ENCODE peak calls at places on chromosomes 7 and 10, in four cellular contexts. I is OCI-LY7, R is tibial artery, O is fibroblast of lung. Y is an unnamed sample.

GRCh38 chr7:148914208-148914777 is 30.2 kb upstream of the EZH2 start:
- DNase-seq in I (no peak), R (no peak), O (peak), Y (peak)

GRCh38 chr7:41047789-41048191 is 655.1 kb downstream of the INHBA start:
- DNase-seq in R (no peak), I (no peak), O (peak), Y (peak)

GRCh38 chr10:33334170-33334838 is at the start of gene NRP1:
- DNase-seq in O (no peak), R (peak), I (no peak), Y (no peak)

GRCh38 chr10:66552331-66552730 is 373.5 kb upstream of the LRRTM3 start:
- DNase-seq in I (no peak), O (no peak), R (no peak), Y (no peak)

GRCh38 chr10:43077421-43078171 is 727 bp downstream of the RET start:
- DNase-seq in R (no peak), I (no peak), O (no peak), Y (no peak)

GRCh38 chr10:48798486-48799254 is 114.0 kb downstream of the WDFY4 start:
- DNase-seq in R (no peak), O (no peak), I (no peak), Y (peak)

GRCh38 chr10:77590344-77591237 is 47.0 kb downstream of the KCNMA1 start:
- DNase-seq in R (peak), O (no peak), I (no peak), Y (no peak)

GRCh38 chr7:34991938-34992840 is 45.1 kb downstream of the DPY19L1 start:
- DNase-seq in O (peak), R (no peak), I (no peak), Y (peak)

GRCh38 chr7:63900394-63901203 is 98.0 kb upstream of the ZNF722 start:
- DNase-seq in O (no peak), I (no peak), R (peak), Y (peak)

GRCh38 chr7:128202287-128202957 is 38.7 kb upstream of the LEP start:
- DNase-seq in O (no peak), I (no peak), R (no peak), Y (no peak)

GRCh38 chr7:97166308-97166707 is 48.8 kb downstream of the SDHAF3 start:
- DNase-seq in I (no peak), R (no peak), O (no peak), Y (no peak)

GRCh38 chr7:87152897-87153641 is 816 bp downstream of the DMTF1 start:
- DNase-seq in O (peak), I (peak), R (peak), Y (peak)

GRCh38 chr10:127600479-127600878 is 51.4 kb downstream of the NPS start:
- DNase-seq in I (no peak), O (no peak), R (no peak), Y (no peak)

GRCh38 chr7:22653981-22654380 is 73.0 kb upstream of the IL6 start:
- DNase-seq in O (no peak), R (no peak), I (no peak), Y (no peak)

GRCh38 chr10:78664929-78665525 is 403.7 kb upstream of the ZMIZ1 start:
- DNase-seq in I (peak), O (peak), R (no peak), Y (peak)

GRCh38 chr7:45145881-45146280 is 11.7 kb upstream of the RAMP3 start:
- DNase-seq in R (no peak), I (no peak), O (no peak), Y (no peak)

GRCh38 chr7:43583424-43584199 is 704 bp downstream of the STK17A start:
- DNase-seq in R (peak), I (peak), O (peak), Y (peak)

GRCh38 chr7:138559448-138559847 is 99.4 kb downstream of the TRIM24 start:
- DNase-seq in R (no peak), I (no peak), O (no peak), Y (no peak)

GRCh38 chr7:42931447-42931833 is 534 bp downstream of the PSMA2 start:
- DNase-seq in R (no peak), O (no peak), I (peak), Y (no peak)

GRCh38 chr7:129845178-129845971 is 107.4 kb downstream of the UBE2H start:
- DNase-seq in O (peak), I (no peak), R (no peak), Y (peak)

GRCh38 chr10:34666008-34666700 is 148.9 kb downstream of the PARD3 start:
- DNase-seq in I (peak), O (peak), R (peak), Y (peak)

GRCh38 chr7:30510124-30511074 is 5.8 kb upstream of the GGCT start:
- DNase-seq in I (peak), O (peak), R (peak), Y (peak)

GRCh38 chr10:109963439-109963838 is 40.1 kb upstream of the XPNPEP1 start:
- DNase-seq in O (peak), I (no peak), R (no peak), Y (peak)

GRCh38 chr7:130490888-130491771 is 755 bp upstream of the MEST start:
- DNase-seq in I (no peak), R (no peak), O (peak), Y (no peak)

GRCh38 chr10:8052344-8052969 is 2.0 kb upstream of the GATA3 start:
- DNase-seq in R (no peak), I (no peak), O (peak), Y (no peak)

GRCh38 chr10:36538945-36539586 is 586.3 kb upstream of the ANKRD30A start:
- DNase-seq in O (peak), R (no peak), I (no peak), Y (peak)

GRCh38 chr7:98870071-98870651 is 347 bp upstream of the TMEM130 start:
- DNase-seq in I (peak), R (peak), O (peak), Y (peak)

GRCh38 chr10:94403823-94404228 is 1.5 kb downstream of the TBC1D12 start:
- DNase-seq in I (no peak), R (no peak), O (peak), Y (no peak)
- H3K4me3 ChIP-seq in I (peak), R (peak), O (peak), Y (peak)

GRCh38 chr7:69213882-69214281 is 384.4 kb upstream of the AUTS2 start:
- DNase-seq in I (no peak), R (no peak), O (no peak), Y (peak)

GRCh38 chr7:69211336-69211735 is 386.9 kb upstream of the AUTS2 start:
- DNase-seq in I (no peak), O (no peak), R (no peak), Y (no peak)

GRCh38 chr7:69208848-69209247 is 389.4 kb upstream of the AUTS2 start:
- DNase-seq in R (no peak), O (no peak), I (peak), Y (no peak)

GRCh38 chr7:69211739-69212138 is 386.5 kb upstream of the AUTS2 start:
- DNase-seq in R (no peak), I (peak), O (no peak), Y (no peak)
- TF ChIP-seq CTCF in R (no peak), I (peak), O (no peak), Y (no peak)

GRCh38 chr10:122306282-122306681 is 35.2 kb downstream of the BTBD16 start:
- DNase-seq in I (peak), R (no peak), O (no peak), Y (no peak)

GRCh38 chr10:122310311-122311050 is 39.4 kb downstream of the BTBD16 start:
- DNase-seq in I (no peak), R (no peak), O (no peak), Y (no peak)

GRCh38 chr10:122306744-122307143 is 35.6 kb downstream of the BTBD16 start:
- DNase-seq in I (no peak), O (no peak), R (no peak), Y (no peak)

GRCh38 chr10:122307669-122308486 is 36.8 kb downstream of the BTBD16 start:
- DNase-seq in O (peak), I (peak), R (peak), Y (peak)

DNA sequence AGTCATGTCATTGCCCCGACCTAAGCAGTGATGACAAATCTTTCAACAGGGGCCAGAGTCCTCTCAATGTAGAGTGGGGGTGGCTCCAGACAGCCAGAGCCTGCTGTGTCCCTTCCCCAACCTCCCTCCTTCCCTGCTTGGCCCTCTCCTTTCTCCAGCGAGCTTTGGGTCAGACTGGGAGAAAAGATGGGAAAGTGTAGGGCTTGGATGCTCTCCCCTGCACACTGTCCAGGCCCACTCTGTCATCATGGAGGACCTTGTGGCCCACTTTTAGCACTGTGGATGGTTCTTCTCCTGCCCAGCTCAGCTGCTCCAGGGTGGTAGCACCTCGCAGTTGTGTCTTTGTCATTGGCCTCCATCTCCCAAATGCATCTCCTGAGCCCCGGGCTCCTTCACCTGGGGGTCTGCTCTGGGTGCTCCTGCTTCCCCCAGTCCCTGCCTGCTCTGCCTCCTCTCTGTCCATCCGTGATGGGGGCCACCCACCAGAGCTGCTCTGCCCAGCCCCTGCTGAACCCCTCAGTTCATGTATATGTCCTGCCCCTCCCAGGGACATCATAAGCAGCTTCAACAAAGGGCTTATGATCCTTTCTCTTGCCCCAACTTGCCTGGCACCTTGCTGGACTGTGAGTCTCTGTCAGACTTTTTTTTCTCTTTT is 37.5 kb downstream of the BTBD16 start:
- DNase-seq in I (no peak), R (no peak), O (no peak), Y (no peak)
- H3K4me3 ChIP-seq in I (peak), R (peak), O (no peak), Y (no peak)

GRCh38 chr10:21170216-21170615 is 273.1 kb upstream of the NEBL start:
- DNase-seq in I (no peak), O (no peak), R (no peak), Y (no peak)

GRCh38 chr10:21172774-21173432 is 275.8 kb upstream of the NEBL start:
- DNase-seq in I (no peak), O (no peak), R (no peak), Y (no peak)

GRCh38 chr10:21171936-21172773 is 275.0 kb upstream of the NEBL start:
- DNase-seq in R (no peak), O (no peak), I (no peak), Y (no peak)

GRCh38 chr10:21169271-21169670 is 272.2 kb upstream of the NEBL start:
- DNase-seq in O (no peak), I (no peak), R (no peak), Y (no peak)

GRCh38 chr10:21171197-21171935 is 274.3 kb upstream of the NEBL start:
- DNase-seq in R (no peak), O (no peak), I (peak), Y (no peak)
- TF ChIP-seq CTCF in R (no peak), O (peak), I (peak), Y (no peak)

DNA sequence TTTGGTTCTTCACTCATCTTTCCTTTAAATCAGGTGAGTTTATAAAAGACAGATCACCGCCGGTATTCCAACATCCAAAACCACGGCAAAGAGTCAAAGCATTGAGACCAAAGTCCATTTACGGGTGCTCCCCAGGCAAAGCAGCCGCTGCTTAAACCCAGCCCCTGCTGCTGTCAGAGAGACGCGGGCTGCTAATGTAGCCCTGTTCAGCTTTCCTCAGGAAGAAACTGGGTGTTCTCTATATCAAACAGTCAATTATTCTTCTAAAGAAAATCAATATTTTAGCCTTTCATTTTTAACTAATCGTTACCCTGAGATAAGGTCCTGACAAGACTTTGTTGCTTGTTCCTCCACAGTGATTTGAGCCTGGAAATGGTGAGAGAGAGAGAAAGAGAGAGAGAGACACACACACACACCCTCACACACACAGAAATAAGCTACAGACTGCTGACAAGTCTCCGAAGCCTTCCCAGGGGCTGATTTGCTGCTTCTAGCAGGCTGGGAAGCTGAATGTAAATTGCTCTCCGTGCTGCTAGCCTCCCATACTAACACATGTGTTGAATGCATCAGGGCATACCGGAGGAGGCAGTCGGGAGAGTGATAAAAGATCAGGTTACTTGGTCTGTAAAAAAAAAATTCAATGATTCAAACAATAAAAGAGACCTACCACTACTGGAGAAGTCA is 183.0 kb upstream of the ANK3 start:
- DNase-seq in R (no peak), O (peak), I (no peak), Y (peak)
- H3K4me3 ChIP-seq in R (peak), O (peak), I (no peak), Y (peak)

Y was measured in AG10803.